ENCODE peak calls at places on chromosomes 16 and 17, in nine cellular contexts. O is naive thymus-derived CD8-positive, alpha-beta T cell; J is thoracic aorta; S is ACHN; M is left ventricle myocardium inferior; D is RWPE1; U is stimulated activated CD8-positive, alpha-beta memory T cell treated with anti-CD3 and anti-CD28 coated beads, Interleukin-2, amount 100 ng/mL, for 48 hours; F is neural progenitor cell; R is HFF-Myc. A is an unnamed sample.

GRCh38 chr17:21463779-21464407 is 87.7 kb downstream of the KCNJ12 start:
- DNase-seq in O (no peak), J (no peak), S (no peak), M (no peak), D (no peak), U (no peak), F (peak), R (no peak), A (no peak)

GRCh38 chr16:85136213-85136704 is 24.0 kb upstream of the CIBAR2 start:
- DNase-seq in O (no peak), J (no peak), S (no peak), M (no peak), D (no peak), U (no peak), F (no peak), R (no peak), A (no peak)

GRCh38 chr17:50060951-50061712 is 5.2 kb downstream of the ITGA3 start:
- DNase-seq in O (no peak), J (peak), S (peak), M (peak), D (peak), U (no peak), F (no peak), R (no peak), A (no peak)

GRCh38 chr16:57998484-57998883 is 2.0 kb downstream of the ZNF319 start:
- DNase-seq in O (peak), J (no peak), S (no peak), M (peak), D (peak), U (peak), F (no peak), R (no peak), A (no peak)

GRCh38 chr17:51000835-51001638 is 119.6 kb downstream of the SPAG9 start:
- DNase-seq in O (no peak), J (no peak), S (peak), M (no peak), D (peak), U (no peak), F (peak), R (peak), A (peak)

GRCh38 chr17:79164408-79164807 is 89.8 kb downstream of the ENGASE start:
- DNase-seq in O (no peak), J (no peak), S (no peak), M (no peak), D (no peak), U (no peak), F (no peak), R (no peak), A (no peak)

GRCh38 chr17:6556121-6557039 is at the start of gene PITPNM3:
- DNase-seq in O (no peak), J (no peak), S (peak), M (no peak), D (peak), U (no peak), F (peak), R (no peak), A (no peak)

GRCh38 chr16:53055603-53056527 is 1.1 kb downstream of the CHD9 start:
- DNase-seq in O (no peak), J (no peak), S (peak), M (no peak), D (peak), U (no peak), F (peak), R (no peak), A (no peak)

GRCh38 chr16:89369266-89369895 is 121.0 kb downstream of the ANKRD11 start:
- DNase-seq in O (no peak), J (no peak), S (no peak), M (no peak), D (no peak), U (no peak), F (no peak), R (no peak), A (no peak)

A was measured in GM12891.